ENCODE peak calls at places on chromosomes 12 and 14, in nine cellular contexts. P is OCI-LY7, X is fibroblast of mammary gland, D is neural progenitor cell, E is adrenal gland, L is IMR-90, M is bronchial epithelial cell, H is upper lobe of right lung, G is tibial nerve. R is an unnamed sample.

GRCh38 chr14:65006251-65006721 is 19.6 kb downstream of the FNTB start:
- DNase-seq in G (no peak), E (no peak), D (no peak), X (peak), L (no peak), H (no peak), P (no peak), M (no peak), R (no peak)

GRCh38 chr14:95484296-95484695 is 32.2 kb downstream of the SYNE3 start:
- DNase-seq in L (no peak), D (no peak), G (no peak), H (no peak), M (no peak), X (no peak), P (no peak), E (no peak), R (no peak)

GRCh38 chr12:88245905-88246304 is 103.8 kb downstream of the TMTC3 start:
- DNase-seq in P (no peak), D (no peak), L (no peak), H (no peak), G (no peak), X (peak), E (no peak), M (no peak), R (no peak)

GRCh38 chr14:45048385-45048784 is 35.5 kb upstream of the PRPF39 start:
- DNase-seq in M (no peak), G (no peak), P (no peak), H (no peak), L (no peak), X (no peak), D (no peak), E (no peak), R (no peak)

GRCh38 chr12:117350140-117350539 is 11.3 kb downstream of the NOS1 start:
- DNase-seq in M (peak), X (no peak), P (no peak), D (no peak), L (no peak), H (no peak), E (no peak), G (no peak), R (peak)

GRCh38 chr14:105581551-105582341 is 55.4 kb downstream of the TMEM121 start:
- DNase-seq in H (peak), D (no peak), M (no peak), L (no peak), G (no peak), P (peak), E (peak), X (no peak), R (no peak)

GRCh38 chr14:90897022-90897421 is 80.8 kb upstream of the TTC7B start:
- DNase-seq in L (no peak), P (no peak), E (no peak), D (no peak), G (no peak), X (no peak), M (no peak), H (no peak), R (no peak)

GRCh38 chr12:124700810-124701594 is 133.6 kb upstream of the NCOR2 start:
- DNase-seq in X (no peak), E (no peak), G (no peak), L (peak), M (peak), H (peak), D (peak), P (no peak), R (peak)

GRCh38 chr12:20404576-20405346 is 36.4 kb downstream of the PDE3A start:
- DNase-seq in D (no peak), X (peak), E (peak), M (peak), P (no peak), H (no peak), G (peak), L (peak), R (peak)

GRCh38 chr12:2891240-2892053 is 756 bp downstream of the TULP3 start:
- DNase-seq in D (peak), L (peak), E (peak), P (peak), X (peak), H (peak), M (peak), G (no peak), R (peak)

GRCh38 chr12:54579696-54580333 is 8.6 kb downstream of the PPP1R1A start:
- DNase-seq in E (peak), G (peak), M (peak), P (peak), X (peak), L (peak), D (peak), H (peak), R (peak)

GRCh38 chr12:92995258-92995905 is 66.3 kb upstream of the EEA1 start:
- DNase-seq in L (no peak), G (no peak), X (no peak), D (no peak), H (no peak), P (peak), M (no peak), E (no peak), R (no peak)

GRCh38 chr12:117508468-117508867 is 147.0 kb upstream of the NOS1 start:
- DNase-seq in X (no peak), G (no peak), L (no peak), M (no peak), E (no peak), P (no peak), D (no peak), H (no peak), R (no peak)

GRCh38 chr14:92481811-92482559 is 31.6 kb upstream of the RIN3 start:
- DNase-seq in E (peak), L (no peak), H (no peak), D (no peak), G (no peak), M (no peak), X (no peak), P (no peak), R (no peak)

GRCh38 chr14:92486881-92487280 is 26.7 kb upstream of the RIN3 start:
- DNase-seq in G (no peak), H (no peak), D (no peak), X (peak), P (no peak), L (peak), E (no peak), M (no peak), R (no peak)

GRCh38 chr14:92481386-92481785 is 32.2 kb upstream of the RIN3 start:
- DNase-seq in E (peak), M (no peak), G (no peak), H (no peak), L (peak), X (peak), D (no peak), P (no peak), R (no peak)

GRCh38 chr14:92482621-92483319 is 30.8 kb upstream of the RIN3 start:
- DNase-seq in E (peak), D (no peak), M (no peak), H (no peak), X (no peak), P (no peak), L (no peak), G (no peak), R (no peak)

DNA sequence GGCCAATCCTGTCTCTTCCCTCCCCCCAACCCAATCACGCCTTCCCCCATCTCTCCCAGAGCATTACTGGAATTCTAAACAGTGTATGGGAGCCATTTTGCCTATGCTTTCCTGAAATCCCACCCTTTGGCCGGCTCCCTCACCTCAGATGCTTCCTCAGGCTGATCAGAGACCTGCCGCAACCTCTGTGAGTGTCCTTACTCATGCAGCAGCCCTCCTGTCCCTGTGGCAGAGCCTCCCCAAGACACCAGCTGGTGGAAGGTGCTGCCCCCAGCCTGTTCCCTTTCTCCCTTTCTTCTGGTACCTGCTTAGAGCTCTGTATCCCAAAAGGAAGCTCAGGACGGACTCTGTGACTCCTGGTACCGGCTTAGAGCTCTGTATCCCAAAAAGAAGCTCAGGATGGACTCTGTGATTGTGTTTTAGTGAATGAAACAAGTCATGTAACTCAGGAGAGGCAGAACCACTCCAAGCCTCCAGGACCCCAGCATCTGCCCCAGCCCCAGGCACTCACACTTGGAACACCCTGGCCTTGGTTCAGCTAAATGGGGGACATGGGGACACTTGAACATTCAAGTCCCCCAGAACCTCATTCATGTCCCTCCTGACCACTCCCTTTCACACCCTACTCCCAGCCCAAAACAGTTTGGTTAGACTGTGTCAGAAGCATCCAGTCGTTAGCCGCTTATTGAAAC is 29.3 kb upstream of the RIN3 start:
- DNase-seq in M (no peak), L (no peak), X (no peak), D (no peak), G (no peak), H (no peak), P (no peak), E (no peak), R (no peak)
- H3K4me3 ChIP-seq in M (no peak), L (no peak), X (no peak), D (no peak), G (no peak), H (no peak), P (no peak), E (no peak), R (no peak)

GRCh38 chr14:25537846-25538455 is 488.0 kb upstream of the STXBP6 start:
- DNase-seq in P (peak), M (peak), X (peak), L (no peak), G (no peak), D (peak), H (no peak), E (peak), R (peak)
- TF ChIP-seq CTCF in P (peak), M (peak), X (peak), L (peak), G (no peak), D (peak), H (peak), E (peak), R (peak)

DNA sequence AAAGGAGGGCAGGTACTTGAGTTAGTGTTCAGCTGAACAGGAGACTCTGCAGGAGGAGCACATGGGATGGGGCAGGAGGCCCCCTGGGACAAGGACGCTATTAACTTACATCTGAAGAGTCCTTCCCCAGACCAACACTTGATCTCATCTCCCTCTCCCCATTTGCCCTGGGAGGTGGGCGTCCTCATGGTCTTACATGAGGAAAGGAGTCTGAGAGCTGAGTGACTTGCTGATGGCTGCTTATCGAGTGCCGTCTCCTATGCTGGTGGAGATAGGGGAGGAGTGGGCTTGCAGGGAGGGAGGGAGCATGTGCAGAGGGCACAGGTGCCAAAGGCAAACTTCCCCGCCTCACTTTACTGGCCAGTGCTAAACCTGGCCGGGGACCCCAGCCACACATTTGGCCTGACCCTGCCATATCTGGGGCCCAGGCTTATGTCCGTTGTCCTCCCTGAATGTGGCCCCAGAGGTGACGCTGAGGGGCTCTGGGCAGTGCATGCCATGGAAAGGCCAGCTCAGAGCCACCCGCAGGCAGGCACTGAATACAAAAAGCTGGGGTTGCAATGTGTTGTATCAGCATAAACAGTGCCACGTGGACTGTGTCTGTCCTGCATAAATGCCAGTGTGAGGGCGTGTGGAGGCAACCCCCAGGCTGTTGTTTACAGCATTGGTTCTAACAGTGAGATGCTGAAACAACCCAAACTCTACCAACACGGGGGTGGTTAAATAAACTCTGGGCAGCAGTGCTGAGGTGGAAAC is 29.4 kb downstream of the FAIM2 start:
- DNase-seq in G (no peak), M (no peak), P (no peak), L (peak), H (peak), D (no peak), X (no peak), E (peak), R (no peak)
- H3K4me3 ChIP-seq in G (no peak), M (no peak), P (no peak), L (no peak), H (no peak), D (no peak), X (no peak), E (no peak), R (no peak)

DNA sequence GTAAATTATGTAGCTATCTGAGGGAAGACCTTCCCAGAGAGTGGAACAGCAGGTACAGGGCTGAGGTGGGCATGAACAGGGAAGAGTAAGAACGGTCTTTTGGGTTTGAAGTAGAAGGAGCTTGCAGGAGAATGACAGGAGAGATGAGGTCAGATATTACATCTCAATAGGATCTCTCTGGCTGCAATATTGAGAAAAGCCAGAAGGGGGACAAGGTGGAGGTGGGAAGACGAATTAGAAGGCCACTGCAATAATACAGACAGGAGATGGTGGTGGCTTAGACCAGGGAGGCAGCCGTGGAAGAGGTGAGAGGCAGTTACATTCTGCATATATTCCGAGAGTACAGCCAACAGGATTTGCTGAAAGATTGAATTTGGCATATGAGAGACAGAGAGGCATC is 310.2 kb downstream of the APAF1 start:
- DNase-seq in D (peak), M (peak), L (peak), G (no peak), X (peak), P (peak), H (no peak), E (no peak), R (peak)
- TF ChIP-seq CTCF in D (peak), M (peak), L (peak), G (no peak), X (peak), P (peak), H (no peak), E (no peak), R (peak)

GRCh38 chr12:116182359-116183063 is 95.0 kb downstream of the MED13L start:
- DNase-seq in E (no peak), H (no peak), P (no peak), G (no peak), L (no peak), D (peak), X (no peak), M (no peak), R (no peak)

GRCh38 chr12:116179384-116179783 is 98.1 kb downstream of the MED13L start:
- DNase-seq in H (no peak), M (no peak), E (no peak), P (no peak), X (no peak), G (no peak), D (no peak), L (no peak), R (no peak)

GRCh38 chr12:116177017-116177416 is 100.5 kb downstream of the MED13L start:
- DNase-seq in H (no peak), E (no peak), M (no peak), D (no peak), L (no peak), G (no peak), P (no peak), X (no peak), R (no peak)

GRCh38 chr12:116183741-116184141 is 93.8 kb downstream of the MED13L start:
- DNase-seq in H (no peak), L (peak), E (no peak), D (peak), G (no peak), P (no peak), X (no peak), M (no peak), R (no peak)

DNA sequence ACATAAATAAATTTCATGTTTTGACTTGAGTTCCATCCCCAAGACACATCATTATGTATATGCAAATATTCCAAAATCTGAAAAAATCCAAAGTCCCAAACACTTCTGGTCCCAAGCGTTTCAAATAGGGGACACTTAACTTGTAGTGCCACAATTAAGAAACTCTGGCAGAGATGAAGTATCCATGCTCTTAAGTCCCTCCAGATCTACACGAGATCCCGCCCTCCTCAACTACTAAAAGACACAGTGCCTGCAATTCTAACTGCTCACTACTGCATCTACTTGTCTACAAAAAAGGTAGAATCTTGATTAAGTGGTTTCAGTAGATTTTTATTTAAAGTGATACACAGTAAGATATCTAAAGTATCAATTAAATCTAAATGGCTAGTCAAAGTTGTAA is 97.0 kb downstream of the MED13L start:
- DNase-seq in H (no peak), L (no peak), D (no peak), P (no peak), M (no peak), G (no peak), E (no peak), X (no peak), R (no peak)
- H3K4me3 ChIP-seq in H (no peak), L (no peak), D (no peak), P (no peak), M (no peak), G (no peak), E (no peak), X (no peak), R (no peak)

DNA sequence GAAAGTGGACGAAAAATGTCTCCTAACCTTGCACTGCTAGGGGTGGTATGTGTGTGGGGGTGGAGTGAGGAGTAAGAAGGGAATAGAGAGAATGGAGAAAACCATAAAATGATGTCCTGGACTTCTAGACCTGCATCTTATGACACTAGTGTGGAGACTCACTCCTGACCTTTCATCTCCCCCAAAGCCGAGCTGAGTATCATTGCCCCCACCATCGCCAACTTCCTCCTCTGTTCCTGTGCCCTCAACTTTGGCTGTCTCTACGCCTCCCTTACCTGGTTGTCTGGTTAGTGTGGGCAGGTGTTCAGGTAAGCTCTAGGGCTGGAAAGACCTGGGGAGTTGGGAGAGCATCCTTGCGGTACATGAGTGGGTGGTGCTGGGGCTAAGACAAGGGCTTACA is 4.5 kb upstream of the KLHL33 start:
- DNase-seq in E (no peak), P (no peak), M (no peak), G (no peak), X (no peak), L (no peak), H (no peak), D (no peak), R (no peak)
- TF ChIP-seq CTCF in E (no peak), P (no peak), M (no peak), G (no peak), X (no peak), L (no peak), H (no peak), D (no peak), R (no peak)

GRCh38 chr14:94077823-94078222 is 3.2 kb downstream of the DDX24 start:
- DNase-seq in D (no peak), E (no peak), X (no peak), L (no peak), P (no peak), M (no peak), H (no peak), G (no peak), R (no peak)
- H3K4me3 ChIP-seq in D (no peak), E (no peak), X (no peak), L (no peak), P (peak), M (no peak), H (peak), G (peak), R (no peak)

GRCh38 chr14:55265197-55265596 is 6.0 kb upstream of the FBXO34 start:
- DNase-seq in H (no peak), L (no peak), X (no peak), P (peak), M (no peak), G (no peak), D (no peak), E (no peak), R (no peak)
- TF ChIP-seq CTCF in H (no peak), L (no peak), X (no peak), P (peak), M (no peak), G (no peak), D (no peak), E (no peak), R (no peak)

GRCh38 chr14:61178226-61179060 is 102.7 kb downstream of the TMEM30B start:
- DNase-seq in D (no peak), E (peak), P (no peak), G (no peak), M (peak), L (peak), H (no peak), X (peak), R (peak)
- H3K4me3 ChIP-seq in D (no peak), E (no peak), P (no peak), G (no peak), M (no peak), L (no peak), H (no peak), X (no peak), R (no peak)

R was measured in epithelial cell of esophagus.